ENCODE peak calls at places on chromosome 1, in seven cellular contexts. Q is effector memory CD4-positive, alpha-beta T cell; C is aorta; V is NCI-H1048; F is PC-9; X is adrenal gland; K is heart right ventricle. D is an unnamed sample.
A peak's percentile ranks its signal among the peaks of the same experiment; 100 is the strongest.

GRCh38 chr1:117271959-117272358 is 61.2 kb upstream of the VTCN1 start:
- DNase-seq in Q (no peak), C (no peak), V (no peak), F (peak; percentile 43), X (no peak), K (no peak), D (no peak)

GRCh38 chr1:180365039-180365438 is 135.0 kb downstream of the LHX4 start:
- DNase-seq in Q (no peak), C (no peak), V (no peak), F (no peak), X (no peak), K (no peak), D (no peak)

GRCh38 chr1:227885135-227885647 is 62.5 kb downstream of the WNT9A start:
- DNase-seq in Q (no peak), C (peak; percentile 40), V (no peak), F (no peak), X (peak; percentile 4), K (peak; percentile 4), D (no peak)

GRCh38 chr1:33094971-33095604 is 14.1 kb downstream of the AZIN2 start:
- DNase-seq in Q (no peak), C (no peak), V (peak; percentile 39), F (peak; percentile 58), X (peak; percentile 51), K (peak; percentile 63), D (no peak)

GRCh38 chr1:43834280-43835140 is 99.1 kb upstream of the ARTN start:
- DNase-seq in Q (no peak), C (peak; percentile 69), V (no peak), F (peak; percentile 81), X (no peak), K (no peak), D (no peak)

GRCh38 chr1:23650344-23650990 is 41.1 kb upstream of the RPL11 start:
- DNase-seq in Q (no peak), C (peak; percentile 64), V (no peak), F (no peak), X (no peak), K (peak; percentile 43), D (no peak)

GRCh38 chr1:69567847-69568434 is at the start of gene LRRC7:
- DNase-seq in Q (no peak), C (no peak), V (no peak), F (peak; percentile 8), X (no peak), K (no peak), D (no peak)

GRCh38 chr1:8987881-8988617 is 38.2 kb downstream of the SLC2A7 start:
- DNase-seq in Q (peak; percentile 26), C (peak; percentile 73), V (no peak), F (peak; percentile 44), X (peak; percentile 50), K (peak; percentile 31), D (no peak)

GRCh38 chr1:234921266-234922062 is 207.2 kb downstream of the TOMM20 start:
- DNase-seq in Q (no peak), C (no peak), V (no peak), F (no peak), X (peak; percentile 39), K (peak; percentile 49), D (no peak)